ENCODE peak calls at places on chromosomes 1 and 21, in six cellular contexts. V is colonic mucosa; L is T-helper 17 cell; Q is fibroblast of the aortic adventitia; Z is HTR-8/SVneo; I is central memory CD8-positive, alpha-beta T cell. H is an unnamed sample.

GRCh38 chr1:181486098-181486420 is 2.7 kb downstream of the CACNA1E start:
- DNase-seq in L (no peak), Z (no peak), V (no peak), I (no peak), Q (no peak), H (no peak)

GRCh38 chr21:43840259-43840658 is 24.8 kb upstream of the AGPAT3 start:
- DNase-seq in I (no peak), Q (no peak), L (no peak), Z (no peak), V (no peak), H (no peak)

GRCh38 chr1:22473952-22474351 is 22.3 kb downstream of the ZBTB40 start:
- DNase-seq in Q (no peak), I (no peak), L (no peak), V (no peak), Z (no peak), H (no peak)

GRCh38 chr21:37164742-37165141 is 91.7 kb downstream of the TTC3 start:
- DNase-seq in L (no peak), Q (peak; percentile 47), I (no peak), Z (no peak), V (no peak), H (no peak)

GRCh38 chr1:82177190-82177589 is 376.5 kb downstream of the ADGRL2 start:
- DNase-seq in V (no peak), I (no peak), L (no peak), Q (peak; percentile 67), Z (no peak), H (no peak)

GRCh38 chr1:200674838-200675587 is 5.3 kb upstream of the DDX59 start:
- DNase-seq in L (no peak), Q (peak; percentile 19), I (no peak), Z (no peak), V (no peak), H (no peak)

GRCh38 chr1:119735217-119735616 is 23.5 kb downstream of the PHGDH start:
- DNase-seq in Z (no peak), V (no peak), Q (no peak), I (no peak), L (no peak), H (no peak)

GRCh38 chr1:204503122-204503912 is 8.7 kb upstream of the PIK3C2B start:
- DNase-seq in I (no peak), L (no peak), Z (no peak), V (peak; percentile 61), Q (peak; percentile 90), H (no peak)

GRCh38 chr21:44804762-44805161 is 3.1 kb upstream of the UBE2G2 start:
- DNase-seq in L (no peak), I (no peak), V (no peak), Q (no peak), Z (no peak), H (no peak)

GRCh38 chr1:1278620-1279019 is 1.6 kb upstream of the SCNN1D start:
- DNase-seq in L (no peak), V (no peak), Z (no peak), I (no peak), Q (no peak), H (no peak)

GRCh38 chr1:160546942-160547341 is 23.9 kb upstream of the SLAMF6 start:
- DNase-seq in I (no peak), L (no peak), V (no peak), Z (no peak), Q (no peak), H (no peak)

GRCh38 chr1:236502972-236503639 is 20.7 kb upstream of the LGALS8 start:
- DNase-seq in I (no peak), V (peak; percentile 63), Z (peak; percentile 84), Q (peak; percentile 54), L (no peak), H (no peak)

GRCh38 chr1:110634455-110635281 is 28.5 kb upstream of the KCNA2 start:
- DNase-seq in V (peak; percentile 51), Q (peak; percentile 82), I (no peak), Z (no peak), L (peak; percentile 61), H (peak; percentile 46)